ENCODE peak calls at places on chromosomes 6 and 20, in eight cellular contexts. F, C, U, B, D, X, E and S are unnamed samples.

GRCh38 chr20:18299364-18299763 is 11.0 kb downstream of the ZNF133 start:
- DNase-seq in D (no peak), U (no peak), C (no peak), B (no peak), E (no peak), F (no peak), X (no peak), S (no peak)

GRCh38 chr6:44224154-44224977 is 971 bp downstream of the SLC29A1 start:
- DNase-seq in C (no peak), F (no peak), B (no peak), D (no peak), U (no peak), E (no peak), X (peak; percentile 58), S (no peak)

GRCh38 chr6:84057908-84058307 is 24.3 kb downstream of the MRAP2 start:
- DNase-seq in D (no peak), C (no peak), U (no peak), B (no peak), F (no peak), E (no peak), X (no peak), S (no peak)

GRCh38 chr20:14521436-14521835 is 184.0 kb upstream of the FLRT3 start:
- DNase-seq in E (no peak), X (no peak), U (no peak), B (no peak), D (no peak), F (no peak), C (no peak), S (no peak)

GRCh38 chr20:44402391-44403193 is 47.1 kb downstream of the HNF4A start:
- DNase-seq in B (peak; percentile 40), F (no peak), C (no peak), U (no peak), X (no peak), E (no peak), D (no peak), S (no peak)

GRCh38 chr6:31462964-31463940 is 34.7 kb upstream of the MICB start:
- DNase-seq in F (peak; percentile 55), U (peak; percentile 32), X (peak; percentile 91), B (peak; percentile 96), E (peak; percentile 65), C (peak; percentile 94), D (peak; percentile 88), S (peak; percentile 94)

GRCh38 chr6:36788768-36789167 is 50.5 kb downstream of the CPNE5 start:
- DNase-seq in X (peak; percentile 63), F (no peak), U (no peak), C (no peak), B (no peak), E (no peak), D (no peak), S (no peak)

GRCh38 chr6:41698350-41698781 is 37.0 kb downstream of the TFEB start:
- DNase-seq in U (peak; percentile 86), X (no peak), E (no peak), D (no peak), B (no peak), F (peak; percentile 47), C (no peak), S (no peak)

GRCh38 chr6:166257911-166258318 is 50.3 kb downstream of the PRR18 start:
- DNase-seq in U (no peak), E (no peak), B (no peak), D (no peak), F (no peak), X (peak; percentile 37), C (no peak), S (no peak)

GRCh38 chr6:170223718-170224693 is 66.9 kb downstream of the DLL1 start:
- DNase-seq in E (no peak), D (no peak), U (no peak), C (no peak), X (no peak), F (no peak), B (no peak), S (no peak)

GRCh38 chr20:34042286-34042685 is 48.6 kb downstream of the RALY start:
- DNase-seq in E (peak; percentile 65), C (no peak), U (no peak), F (no peak), D (no peak), B (no peak), X (peak; percentile 9), S (no peak)

GRCh38 chr6:157946865-157947532 is 34.7 kb upstream of the SYNJ2 start:
- DNase-seq in F (peak; percentile 84), E (no peak), U (no peak), B (no peak), X (no peak), D (no peak), C (no peak), S (no peak)

GRCh38 chr6:6314601-6315000 is 5.9 kb downstream of the F13A1 start:
- DNase-seq in D (no peak), F (no peak), E (no peak), C (no peak), B (no peak), U (no peak), X (no peak), S (no peak)

GRCh38 chr6:42923656-42924055 is 5.6 kb upstream of the CNPY3 start:
- DNase-seq in B (no peak), F (no peak), D (no peak), E (no peak), X (no peak), C (no peak), U (no peak), S (no peak)

GRCh38 chr6:11416936-11417576 is 120.5 kb upstream of the TMEM170B start:
- DNase-seq in E (no peak), D (no peak), U (no peak), C (no peak), B (no peak), X (peak; percentile 42), F (no peak), S (no peak)

GRCh38 chr6:11166948-11167347 is 55.4 kb upstream of the ERVFRD-1 start:
- DNase-seq in D (no peak), X (no peak), F (no peak), C (no peak), B (no peak), U (no peak), E (no peak), S (no peak)

GRCh38 chr20:37934634-37935010 is 31.7 kb downstream of the VSTM2L start:
- DNase-seq in E (no peak), C (no peak), U (no peak), X (no peak), F (no peak), B (no peak), D (no peak), S (no peak)

GRCh38 chr6:117423754-117424153 is 2.0 kb downstream of the ROS1 start:
- DNase-seq in F (no peak), E (no peak), U (no peak), X (no peak), D (no peak), C (no peak), B (no peak), S (no peak)

GRCh38 chr20:36346256-36346655 is 40.1 kb downstream of the DLGAP4 start:
- DNase-seq in B (no peak), X (no peak), U (no peak), C (no peak), E (no peak), D (no peak), F (no peak), S (no peak)

GRCh38 chr6:111871725-111872520 is 1.3 kb downstream of the FYN start:
- DNase-seq in U (no peak), B (peak; percentile 8), F (peak; percentile 92), X (peak; percentile 51), D (no peak), C (no peak), E (peak; percentile 29), S (peak; percentile 37)

GRCh38 chr6:70667711-70668498 is at the start of gene SMAP1:
- DNase-seq in D (peak; percentile 87), X (peak; percentile 97), C (peak; percentile 91), F (peak; percentile 89), U (peak; percentile 60), E (peak; percentile 90), B (peak; percentile 97), S (peak; percentile 81)

GRCh38 chr6:168851460-168852103 is 402.1 kb downstream of the THBS2 start:
- DNase-seq in C (no peak), U (no peak), F (peak; percentile 19), B (no peak), E (peak; percentile 41), D (no peak), X (no peak), S (no peak)

GRCh38 chr6:131167773-131168172 is 32.5 kb downstream of the AKAP7 start:
- DNase-seq in E (no peak), C (no peak), U (no peak), D (no peak), F (peak; percentile 36), X (no peak), B (no peak), S (no peak)

GRCh38 chr6:147201885-147202515 is 2.2 kb upstream of the STXBP5 start:
- DNase-seq in E (peak; percentile 62), C (no peak), U (no peak), F (no peak), X (peak; percentile 25), D (no peak), B (peak; percentile 21), S (peak; percentile 53)

GRCh38 chr20:2707353-2708072 is 14.9 kb downstream of the EBF4 start:
- DNase-seq in E (peak; percentile 41), C (no peak), F (no peak), X (no peak), U (no peak), D (no peak), B (no peak), S (no peak)

GRCh38 chr20:33318096-33318429 is 35.0 kb downstream of the BPIFB1 start:
- DNase-seq in C (no peak), E (no peak), X (no peak), U (no peak), F (no peak), B (no peak), D (no peak), S (no peak)

GRCh38 chr6:8195040-8195713 is 92.8 kb upstream of the EEF1E1 start:
- DNase-seq in B (no peak), U (no peak), E (no peak), X (peak; percentile 7), C (no peak), F (no peak), D (no peak), S (no peak)

GRCh38 chr20:17860306-17861197 is 108.0 kb downstream of the SNX5 start:
- DNase-seq in B (no peak), X (no peak), F (no peak), D (no peak), C (no peak), E (no peak), U (no peak), S (no peak)

GRCh38 chr6:53922571-53922981 is 127.8 kb downstream of the LRRC1 start:
- DNase-seq in B (no peak), F (no peak), E (no peak), D (no peak), X (no peak), U (peak; percentile 33), C (no peak), S (no peak)

GRCh38 chr20:13856356-13856755 is 71.5 kb downstream of the NDUFAF5 start:
- DNase-seq in X (no peak), U (no peak), D (no peak), E (no peak), F (peak; percentile 86), C (no peak), B (no peak), S (no peak)

GRCh38 chr6:13407709-13408695 is 79.4 kb downstream of the GFOD1 start:
- DNase-seq in E (no peak), X (no peak), D (no peak), C (no peak), F (peak; percentile 76), U (no peak), B (no peak), S (no peak)

GRCh38 chr6:36924778-36925396 is 29.7 kb upstream of the PI16 start:
- DNase-seq in U (no peak), F (peak; percentile 54), B (no peak), X (no peak), E (no peak), C (no peak), D (no peak), S (no peak)

GRCh38 chr6:34462561-34462971 is 3.3 kb upstream of the PACSIN1 start:
- DNase-seq in U (no peak), E (no peak), X (no peak), B (peak; percentile 39), D (no peak), F (no peak), C (no peak), S (peak; percentile 33)

GRCh38 chr6:55636406-55637102 is 57.6 kb upstream of the HMGCLL1 start:
- DNase-seq in C (no peak), X (no peak), F (no peak), D (no peak), E (no peak), B (no peak), U (peak; percentile 28), S (no peak)